ENCODE peak calls at places on chromosomes 5 and 9, in nine cellular contexts. S, Y, C, A, G, H, W, B and I are unnamed samples.

GRCh38 chr9:123283048-123283408 is 14.6 kb upstream of the STRBP start:
- DNase-seq in S (no peak), B (no peak), Y (no peak), A (no peak), H (no peak), C (no peak), G (no peak), W (no peak), I (no peak)

GRCh38 chr9:27784999-27785713 is 211.9 kb upstream of the C9orf72 start:
- DNase-seq in S (peak), B (peak), G (no peak), Y (no peak), A (no peak), H (no peak), W (no peak), C (no peak), I (no peak)

GRCh38 chr9:37104183-37104889 is 16.0 kb upstream of the ZCCHC7 start:
- DNase-seq in C (no peak), W (no peak), Y (no peak), A (peak), B (no peak), S (peak), G (no peak), H (no peak), I (no peak)

GRCh38 chr9:6905850-6906375 is 148.1 kb downstream of the KDM4C start:
- DNase-seq in Y (no peak), S (no peak), H (no peak), A (no peak), C (no peak), W (no peak), G (no peak), B (no peak), I (no peak)

GRCh38 chr5:14501353-14502162 is 80.0 kb upstream of the OTULINL start:
- DNase-seq in C (no peak), B (no peak), A (no peak), Y (no peak), H (no peak), S (no peak), W (no peak), G (no peak), I (no peak)

GRCh38 chr5:150057052-150057451 is 29.3 kb downstream of the CSF1R start:
- DNase-seq in S (peak), Y (no peak), H (no peak), A (no peak), G (no peak), C (no peak), B (no peak), W (no peak), I (no peak)

GRCh38 chr9:136343121-136343883 is 16.0 kb downstream of the GPSM1 start:
- DNase-seq in W (no peak), Y (no peak), C (no peak), S (no peak), H (no peak), G (no peak), B (no peak), A (no peak), I (no peak)

GRCh38 chr5:14270212-14270702 is 127.1 kb downstream of the TRIO start:
- DNase-seq in C (peak), A (peak), G (peak), W (peak), H (peak), S (peak), B (no peak), Y (peak), I (no peak)

GRCh38 chr9:34046784-34047379 is 1.8 kb downstream of the UBAP2 start:
- DNase-seq in S (peak), W (no peak), G (no peak), C (no peak), B (no peak), Y (peak), H (peak), A (no peak), I (no peak)